ENCODE peak calls at places on chromosomes 7 and 10, in six cellular contexts. B is AG04450; K is OCI-LY7; D is fibroblast of lung; J is AG09309; H is CD4-positive, alpha-beta memory T cell. U is an unnamed sample.

GRCh38 chr7:3697472-3697871 is 396.4 kb downstream of the SDK1 start:
- DNase-seq in B (no peak), K (no peak), D (no peak), J (no peak), H (no peak), U (no peak)

GRCh38 chr7:7898155-7898554 is 70.4 kb upstream of the GLCCI1 start:
- DNase-seq in B (no peak), K (no peak), D (no peak), J (no peak), H (no peak), U (no peak)

GRCh38 chr10:661891-662605 is 27.4 kb downstream of the DIP2C start:
- DNase-seq in B (no peak), K (no peak), D (no peak), J (no peak), H (no peak), U (no peak)

GRCh38 chr10:114996542-114996941 is 58.5 kb downstream of the TRUB1 start:
- DNase-seq in B (peak), K (no peak), D (peak), J (peak), H (no peak), U (no peak)

GRCh38 chr10:122875843-122876492 is 3.4 kb downstream of the FAM24B start:
- DNase-seq in B (no peak), K (no peak), D (no peak), J (no peak), H (no peak), U (no peak)

GRCh38 chr10:125951290-125951689 is 54.9 kb downstream of the FANK1 start:
- DNase-seq in B (no peak), K (no peak), D (no peak), J (no peak), H (no peak), U (no peak)

GRCh38 chr10:95181731-95182130 is 12.3 kb upstream of the ACSM6 start:
- DNase-seq in B (no peak), K (no peak), D (no peak), J (no peak), H (no peak), U (no peak)

GRCh38 chr10:62658516-62658915 is 146.0 kb upstream of the ADO start:
- DNase-seq in B (no peak), K (no peak), D (no peak), J (no peak), H (no peak), U (no peak)

GRCh38 chr10:77501152-77501845 is 136.3 kb downstream of the KCNMA1 start:
- DNase-seq in B (peak), K (no peak), D (peak), J (peak), H (no peak), U (no peak)

GRCh38 chr7:38171558-38172403 is 6.3 kb upstream of the STARD3NL start:
- DNase-seq in B (no peak), K (no peak), D (no peak), J (no peak), H (no peak), U (peak)

GRCh38 chr7:14685112-14685511 is 217.4 kb downstream of the DGKB start:
- DNase-seq in B (no peak), K (no peak), D (no peak), J (no peak), H (no peak), U (no peak)

GRCh38 chr7:6256709-6257535 is 15.5 kb downstream of the CYTH3 start:
- DNase-seq in B (no peak), K (no peak), D (peak), J (no peak), H (no peak), U (peak)

GRCh38 chr10:101219137-101219945 is 9.9 kb downstream of the LBX1 start:
- DNase-seq in B (no peak), K (no peak), D (no peak), J (no peak), H (no peak), U (no peak)

GRCh38 chr7:155470686-155471638 is 13.0 kb downstream of the EN2 start:
- DNase-seq in B (no peak), K (no peak), D (no peak), J (no peak), H (no peak), U (no peak)

GRCh38 chr10:110699859-110700468 is 55.8 kb downstream of the RBM20 start:
- DNase-seq in B (no peak), K (no peak), D (no peak), J (no peak), H (no peak), U (no peak)

GRCh38 chr7:94368371-94368791 is 26.3 kb upstream of the COL1A2 start:
- DNase-seq in B (peak), K (no peak), D (peak), J (peak), H (no peak), U (no peak)

GRCh38 chr10:104255244-104255981 is 721 bp downstream of the GSTO1 start:
- DNase-seq in B (peak), K (peak), D (peak), J (no peak), H (no peak), U (no peak)

GRCh38 chr7:11623093-11623678 is 208.8 kb downstream of the THSD7A start:
- DNase-seq in B (no peak), K (no peak), D (peak), J (no peak), H (no peak), U (no peak)

GRCh38 chr7:50684011-50684701 is 98.5 kb downstream of the GRB10 start:
- DNase-seq in B (no peak), K (no peak), D (no peak), J (no peak), H (no peak), U (no peak)

GRCh38 chr7:47478926-47479791 is 102.8 kb downstream of the TNS3 start:
- DNase-seq in B (no peak), K (no peak), D (no peak), J (no peak), H (no peak), U (no peak)

GRCh38 chr7:2363283-2363682 is 8.7 kb downstream of the EIF3B start:
- DNase-seq in B (no peak), K (no peak), D (no peak), J (no peak), H (no peak), U (no peak)

GRCh38 chr7:158416283-158416933 is 171.2 kb downstream of the PTPRN2 start:
- DNase-seq in B (no peak), K (no peak), D (no peak), J (no peak), H (no peak), U (no peak)

GRCh38 chr10:93615576-93615975 is 3.2 kb downstream of the PDE6C start:
- DNase-seq in B (no peak), K (no peak), D (no peak), J (no peak), H (no peak), U (no peak)

GRCh38 chr7:73442903-73443542 is 9.4 kb downstream of the FZD9 start:
- DNase-seq in B (no peak), K (no peak), D (no peak), J (no peak), H (no peak), U (no peak)

GRCh38 chr7:106774768-106775551 is 90.1 kb upstream of the PIK3CG start:
- DNase-seq in B (no peak), K (no peak), D (peak), J (no peak), H (peak), U (no peak)

GRCh38 chr7:95470452-95470851 is 15.3 kb upstream of the ASB4 start:
- DNase-seq in B (no peak), K (peak), D (peak), J (peak), H (no peak), U (peak)

GRCh38 chr10:37700886-37701780 is 156.3 kb downstream of the ZNF248 start:
- DNase-seq in B (no peak), K (no peak), D (no peak), J (no peak), H (no peak), U (no peak)

GRCh38 chr10:119269737-119270136 is 62.4 kb downstream of the GRK5 start:
- DNase-seq in B (no peak), K (no peak), D (no peak), J (no peak), H (no peak), U (no peak)

GRCh38 chr10:96828609-96829008 is 3.5 kb upstream of the LCOR start:
- DNase-seq in B (no peak), K (no peak), D (no peak), J (no peak), H (no peak), U (no peak)

GRCh38 chr10:11335167-11335652 is 276.2 kb downstream of the USP6NL start:
- DNase-seq in B (no peak), K (no peak), D (peak), J (no peak), H (no peak), U (no peak)

GRCh38 chr7:27097686-27098492 is 2.1 kb upstream of the HOXA1 start:
- DNase-seq in B (no peak), K (no peak), D (peak), J (no peak), H (no peak), U (no peak)

GRCh38 chr7:2045559-2046405 is 187.0 kb downstream of the MAD1L1 start:
- DNase-seq in B (no peak), K (no peak), D (no peak), J (no peak), H (no peak), U (no peak)

GRCh38 chr7:1022801-1023465 is 21.4 kb upstream of the GPR146 start:
- DNase-seq in B (no peak), K (peak), D (no peak), J (no peak), H (no peak), U (no peak)

GRCh38 chr7:1024876-1025746 is 19.2 kb upstream of the GPR146 start:
- DNase-seq in B (no peak), K (peak), D (no peak), J (no peak), H (no peak), U (no peak)

GRCh38 chr7:1025747-1026581 is 18.4 kb upstream of the GPR146 start:
- DNase-seq in B (no peak), K (peak), D (no peak), J (no peak), H (no peak), U (no peak)

GRCh38 chr7:1022356-1022755 is 22.0 kb upstream of the GPR146 start:
- DNase-seq in B (no peak), K (no peak), D (no peak), J (no peak), H (no peak), U (no peak)

GRCh38 chr7:1024331-1024761 is 20.0 kb upstream of the GPR146 start:
- DNase-seq in B (no peak), K (peak), D (no peak), J (no peak), H (no peak), U (peak)
- H3K4me3 ChIP-seq in B (no peak), K (peak), D (no peak), J (no peak), H (no peak), U (peak)

GRCh38 chr10:16566202-16566805 is 44.6 kb upstream of the C1QL3 start:
- DNase-seq in B (no peak), K (no peak), D (no peak), J (no peak), H (no peak), U (no peak)

GRCh38 chr10:16565604-16566003 is 43.9 kb upstream of the C1QL3 start:
- DNase-seq in B (no peak), K (no peak), D (no peak), J (no peak), H (no peak), U (no peak)

DNA sequence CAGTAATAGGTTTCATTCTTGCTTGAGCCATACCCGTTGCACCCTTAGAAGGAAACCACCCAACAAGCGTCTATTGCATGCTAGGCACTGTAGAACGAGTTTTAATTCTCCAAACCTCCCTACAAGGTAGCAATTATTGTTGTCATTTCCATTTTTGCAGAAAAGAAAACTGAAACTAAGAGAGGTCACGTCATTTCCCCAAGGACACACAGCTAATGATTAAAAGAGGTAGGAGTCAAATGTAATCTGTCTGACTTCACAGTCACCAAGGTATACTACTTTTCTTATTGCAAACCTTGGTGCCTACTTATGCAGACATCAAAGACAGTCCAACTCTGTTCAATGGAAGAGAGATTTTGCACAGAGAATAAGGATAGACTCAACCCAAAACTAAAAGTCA is 49.1 kb upstream of the C1QL3 start:
- DNase-seq in B (no peak), K (no peak), D (no peak), J (no peak), H (no peak), U (peak)
- H3K4me3 ChIP-seq in B (no peak), K (no peak), D (no peak), J (no peak), H (no peak), U (peak)

DNA sequence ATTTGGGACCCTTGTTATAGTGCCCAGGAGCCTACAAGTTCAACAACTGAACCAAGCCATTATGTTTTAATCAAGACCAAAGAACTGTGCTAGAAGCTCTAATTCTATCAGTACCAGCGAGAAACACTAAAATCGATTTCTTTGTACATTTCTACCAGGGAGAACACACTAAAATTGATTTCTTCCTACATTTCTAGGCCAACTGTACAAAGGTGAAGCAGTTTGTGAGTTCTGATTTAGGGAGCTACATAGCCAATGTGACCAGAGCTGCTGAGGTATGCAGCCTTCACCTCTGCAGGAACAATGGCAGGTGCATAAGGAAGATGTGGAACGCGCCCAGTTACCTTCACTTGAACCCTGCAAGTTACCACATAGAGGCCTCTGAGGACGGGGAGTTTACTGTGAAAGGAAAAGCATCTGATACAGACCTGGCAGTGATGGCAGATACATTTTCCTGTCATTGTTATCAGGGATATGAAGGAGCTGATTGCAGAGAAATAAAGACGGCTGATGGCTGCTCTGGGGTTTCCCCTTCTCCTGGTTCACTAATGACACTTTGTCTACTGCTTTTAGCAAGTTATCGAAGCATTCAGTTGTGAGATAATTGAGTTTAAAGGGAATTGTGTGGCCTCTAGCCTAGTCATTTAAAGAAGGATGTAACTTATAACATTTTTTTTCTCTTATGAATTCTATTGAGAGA is 31.7 kb downstream of the HYAL4 start:
- DNase-seq in B (no peak), K (no peak), D (no peak), J (no peak), H (no peak), U (no peak)
- H3K4me3 ChIP-seq in B (no peak), K (no peak), D (no peak), J (no peak), H (no peak), U (no peak)

DNA sequence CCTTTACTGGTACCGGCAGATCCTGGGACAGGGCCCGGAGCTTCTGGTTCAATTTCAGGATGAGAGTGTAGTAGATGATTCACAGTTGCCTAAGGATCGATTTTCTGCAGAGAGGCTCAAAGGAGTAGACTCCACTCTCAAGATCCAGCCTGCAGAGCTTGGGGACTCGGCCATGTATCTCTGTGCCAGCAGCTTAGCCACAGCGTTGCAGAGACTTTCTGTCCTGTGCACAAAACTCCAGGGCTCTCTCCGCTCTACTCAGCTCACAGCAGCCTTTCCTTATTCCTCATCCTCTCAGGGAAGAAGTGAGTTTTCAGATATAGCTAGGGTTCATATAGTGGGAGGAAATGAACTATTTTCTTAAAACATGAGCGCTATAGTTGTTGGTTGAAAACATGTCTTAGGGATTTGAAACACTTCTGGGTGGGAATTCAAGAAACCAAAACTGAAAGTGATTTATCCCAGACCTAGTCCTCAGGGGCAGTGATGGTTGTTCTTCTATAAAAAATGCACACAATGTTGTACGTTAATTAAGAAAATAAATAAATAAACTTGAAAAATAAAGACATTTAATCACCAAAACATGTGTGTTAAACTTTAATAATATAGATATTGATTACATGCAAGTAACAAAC is 150.2 kb upstream of the PRSS58 start:
- DNase-seq in B (no peak), K (no peak), D (no peak), J (no peak), H (no peak), U (no peak)
- H3K4me3 ChIP-seq in B (peak), K (no peak), D (peak), J (no peak), H (no peak), U (no peak)

GRCh38 chr10:6072215-6072941 is 10.2 kb upstream of the IL2RA start:
- DNase-seq in B (no peak), K (peak), D (no peak), J (no peak), H (no peak), U (peak)

GRCh38 chr10:6077071-6077675 is 11.7 kb upstream of the RBM17 start:
- DNase-seq in B (no peak), K (no peak), D (no peak), J (no peak), H (no peak), U (no peak)

GRCh38 chr10:6071181-6072175 is 9.3 kb upstream of the IL2RA start:
- DNase-seq in B (no peak), K (peak), D (no peak), J (no peak), H (no peak), U (no peak)

GRCh38 chr10:6070647-6071046 is 8.5 kb upstream of the IL2RA start:
- DNase-seq in B (no peak), K (no peak), D (peak), J (no peak), H (no peak), U (no peak)

DNA sequence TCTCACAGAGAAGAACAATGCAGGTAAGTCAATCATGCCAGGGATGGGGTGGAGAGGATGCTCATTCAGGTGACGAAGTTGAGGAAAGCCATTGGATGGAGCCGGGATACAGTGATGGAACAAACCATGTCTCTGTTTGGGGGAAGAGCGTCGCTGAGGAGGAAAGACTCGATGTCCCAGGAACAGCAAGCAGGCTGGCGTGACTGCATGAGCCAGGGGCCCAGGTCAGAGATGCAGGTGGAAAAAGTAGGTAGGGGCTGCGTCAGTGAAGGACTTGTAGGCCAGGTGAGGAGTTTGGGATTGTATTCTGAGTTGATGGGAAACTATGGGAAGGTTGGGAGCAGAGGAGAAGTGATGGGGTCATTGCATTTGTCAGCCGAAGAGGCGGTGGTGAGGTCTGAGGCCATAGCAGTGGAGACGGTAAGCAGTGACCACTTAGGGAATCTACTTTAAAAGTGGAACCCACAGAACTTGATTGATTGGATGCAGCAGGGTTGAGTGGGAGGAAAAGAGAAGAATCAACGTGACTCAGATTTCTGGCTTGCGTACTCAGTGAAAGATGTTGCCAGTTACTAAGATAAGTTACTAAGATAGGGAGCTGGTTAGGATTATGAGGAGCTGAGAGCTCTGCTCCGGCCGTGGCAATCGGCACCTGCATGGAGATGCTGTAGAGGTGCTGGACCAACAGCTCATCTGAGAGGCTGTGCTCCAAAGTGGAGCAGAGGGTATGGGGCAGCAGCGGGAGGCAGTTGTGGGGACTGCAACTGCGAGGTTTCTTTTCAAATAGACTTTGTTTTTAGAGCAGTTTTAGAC is 12.5 kb upstream of the IL2RA start:
- DNase-seq in B (peak), K (no peak), D (peak), J (no peak), H (no peak), U (no peak)
- H3K4me3 ChIP-seq in B (no peak), K (no peak), D (no peak), J (no peak), H (no peak), U (no peak)

GRCh38 chr7:128783143-128783799 is 7.7 kb upstream of the OPN1SW start:
- DNase-seq in B (peak), K (no peak), D (peak), J (peak), H (no peak), U (no peak)
- H3K4me3 ChIP-seq in B (peak), K (no peak), D (peak), J (no peak), H (no peak), U (no peak)

GRCh38 chr10:127734753-127735152 is 2.2 kb upstream of the FOXI2 start:
- DNase-seq in B (no peak), K (no peak), D (no peak), J (no peak), H (no peak), U (no peak)
- H3K4me3 ChIP-seq in B (no peak), K (no peak), D (no peak), J (no peak), H (no peak), U (no peak)